ENCODE peak calls at places on chromosomes 2 and 18, in six cellular contexts. W, X, K, E, J and D are unnamed samples.

GRCh38 chr2:227864161-227864756 is 7.2 kb upstream of the DAW1 start:
- DNase-seq in K (no peak), E (peak), X (no peak), W (no peak), J (no peak), D (no peak)

GRCh38 chr2:195343942-195344530 is 313.0 kb upstream of the SLC39A10 start:
- DNase-seq in E (no peak), J (no peak), X (no peak), K (no peak), W (no peak), D (no peak)

GRCh38 chr2:119424284-119425118 is 7.2 kb upstream of the TMEM37 start:
- DNase-seq in K (no peak), W (no peak), X (no peak), J (no peak), E (no peak), D (no peak)

GRCh38 chr18:48884306-48885235 is 66.2 kb downstream of the SMAD7 start:
- DNase-seq in W (no peak), X (no peak), J (no peak), K (no peak), E (no peak), D (no peak)

GRCh38 chr2:207694811-207695281 is 16.6 kb upstream of the CCNYL1 start:
- DNase-seq in J (no peak), X (no peak), W (no peak), K (no peak), E (peak), D (no peak)

GRCh38 chr2:100875516-100876230 is 55.7 kb downstream of the NPAS2 start:
- DNase-seq in E (no peak), K (no peak), X (no peak), W (no peak), J (no peak), D (no peak)

GRCh38 chr2:44931177-44931795 is 10.2 kb upstream of the SIX3 start:
- DNase-seq in J (no peak), X (no peak), E (no peak), W (no peak), K (no peak), D (no peak)

GRCh38 chr2:234178309-234179030 is 128.0 kb downstream of the SPP2 start:
- DNase-seq in X (no peak), W (no peak), E (peak), K (no peak), J (peak), D (peak)

GRCh38 chr2:160477032-160477431 is 16.6 kb downstream of the RBMS1 start:
- DNase-seq in K (no peak), W (no peak), E (no peak), J (no peak), X (no peak), D (no peak)

GRCh38 chr2:134836986-134837385 is 1.4 kb upstream of the ACMSD start:
- DNase-seq in K (no peak), J (no peak), W (no peak), E (peak), X (no peak), D (peak)

GRCh38 chr2:231357931-231358330 is 37.6 kb upstream of the B3GNT7 start:
- DNase-seq in X (no peak), J (no peak), W (no peak), K (no peak), E (no peak), D (no peak)

GRCh38 chr2:95346236-95346737 is 49.1 kb downstream of the KCNIP3 start:
- DNase-seq in E (peak), W (no peak), X (no peak), K (peak), J (peak), D (no peak)

GRCh38 chr2:86249843-86250402 is 50.7 kb downstream of the MRPL35 start:
- DNase-seq in E (peak), J (no peak), W (no peak), X (no peak), K (peak), D (no peak)

GRCh38 chr2:27071990-27072830 is 756 bp upstream of the OST4 start:
- DNase-seq in J (no peak), X (no peak), W (peak), K (peak), E (peak), D (no peak)

GRCh38 chr2:119856469-119856901 is 96.8 kb downstream of the PTPN4 start:
- DNase-seq in K (no peak), W (no peak), J (no peak), X (no peak), E (no peak), D (no peak)

GRCh38 chr2:237254369-237254861 is 159.5 kb downstream of the COL6A3 start:
- DNase-seq in W (no peak), X (no peak), E (peak), J (no peak), K (no peak), D (no peak)

DNA sequence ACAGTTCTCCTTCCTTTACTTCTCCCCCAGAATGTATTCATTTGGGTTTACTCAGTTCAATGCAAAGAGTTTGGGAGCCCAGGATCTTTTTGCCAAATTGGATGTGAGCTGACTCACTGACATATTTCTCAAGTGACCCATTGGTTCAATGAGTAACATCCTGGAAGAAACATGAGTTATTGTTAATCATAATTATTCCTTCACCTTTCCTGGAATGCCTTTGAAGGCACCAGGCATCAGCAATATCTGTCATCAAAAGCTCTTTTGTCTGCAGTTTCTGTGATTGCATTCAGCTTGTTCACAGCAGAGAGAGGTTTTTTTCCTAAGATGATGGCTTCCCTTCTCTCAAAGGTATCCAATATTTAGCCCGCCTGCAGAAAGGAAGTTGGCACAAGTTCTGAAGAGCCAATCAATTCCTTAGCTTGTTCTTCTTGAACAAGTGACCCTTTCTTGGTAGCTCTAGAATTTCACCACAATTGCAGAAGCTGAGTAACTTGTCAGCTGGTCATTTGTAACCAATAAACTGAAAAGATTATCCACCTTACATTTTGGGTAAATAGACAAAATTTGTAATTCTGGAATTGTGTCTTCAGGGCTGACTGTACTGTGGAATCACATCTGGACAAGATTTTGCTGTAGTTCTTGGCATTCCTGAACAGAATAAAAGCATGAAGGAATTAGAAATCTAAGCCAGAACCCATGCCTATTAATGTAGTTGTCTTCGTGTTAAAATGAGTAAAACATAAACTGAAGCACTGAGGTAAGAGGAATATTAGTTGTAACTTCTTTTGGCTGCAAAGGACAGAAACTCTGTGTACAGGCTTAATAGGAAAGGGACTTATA is 72.2 kb upstream of the TMEM17 start:
- DNase-seq in K (no peak), J (peak), X (no peak), E (peak), W (no peak), D (peak)
- H3K27ac ChIP-seq in K (no peak), J (peak), X (no peak), E (no peak), W (no peak), D (peak)

DNA sequence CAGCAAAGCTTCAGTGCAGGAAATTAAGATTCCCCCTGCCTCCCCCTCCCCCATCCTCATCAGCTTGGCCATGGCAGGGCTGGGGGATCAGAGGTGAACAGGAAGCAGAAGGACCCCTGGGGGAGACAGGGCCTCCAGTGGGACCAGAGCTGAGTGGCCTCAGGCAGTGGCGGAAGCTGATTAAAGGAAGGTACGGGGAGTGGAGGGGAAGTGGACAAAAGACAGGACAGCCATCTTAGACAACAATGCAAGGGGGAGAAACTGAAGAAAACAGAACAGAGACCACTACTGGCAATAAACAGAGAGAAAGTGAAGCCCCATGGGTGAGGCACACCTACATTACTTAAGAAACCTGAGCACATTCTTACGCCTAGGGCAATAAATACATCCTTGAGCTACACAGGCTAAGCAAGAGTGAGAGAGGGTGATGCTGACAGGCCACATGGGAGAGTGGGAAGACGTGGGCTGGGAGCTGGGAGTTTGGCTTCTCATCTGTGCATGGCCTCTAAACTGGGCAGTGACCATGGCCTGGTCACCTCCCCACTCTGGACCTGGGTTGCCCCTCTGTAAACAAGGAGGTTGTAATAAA is 59.6 kb downstream of the BCL11A start:
- DNase-seq in E (no peak), K (no peak), X (no peak), J (no peak), W (no peak), D (no peak)
- H3K27ac ChIP-seq in E (no peak), K (no peak), X (no peak), J (no peak), W (no peak), D (no peak)

DNA sequence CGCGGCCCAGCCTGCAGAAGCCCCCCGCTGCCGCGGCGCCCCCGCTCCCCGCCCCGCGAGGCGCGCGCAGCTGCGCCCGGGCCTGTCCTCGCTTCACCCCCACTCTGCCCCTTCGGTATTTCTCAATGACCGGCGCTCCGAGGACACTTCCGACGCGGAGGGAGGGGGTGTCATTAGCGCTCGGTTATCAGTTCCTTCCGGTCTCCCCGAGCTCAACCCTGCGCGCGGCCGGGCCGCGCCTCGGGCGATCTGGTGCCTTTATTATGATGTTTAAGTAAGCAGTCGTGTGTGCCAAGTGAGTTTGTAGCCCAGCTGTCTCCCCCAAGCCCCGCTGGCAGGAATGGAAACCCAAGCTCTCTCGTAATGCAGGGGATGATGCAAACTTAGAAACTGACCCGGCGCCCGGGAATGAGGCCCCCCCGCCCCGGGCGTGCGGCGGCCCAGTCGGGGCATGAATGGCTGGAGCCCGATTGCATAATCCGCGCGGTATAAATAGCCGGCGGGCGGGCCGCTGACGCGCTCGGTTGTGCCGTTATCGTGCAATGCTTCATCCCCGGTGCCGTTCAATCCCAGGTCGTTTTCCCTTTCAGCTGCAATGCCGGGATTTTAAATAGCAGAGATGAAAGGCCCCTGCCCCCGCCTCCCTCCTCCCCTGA is 3.9 kb upstream of the SPRED2 start:
- DNase-seq in W (peak), J (peak), X (peak), K (peak), E (peak), D (peak)
- H3K27ac ChIP-seq in W (peak), J (peak), X (peak), K (peak), E (peak), D (peak)

DNA sequence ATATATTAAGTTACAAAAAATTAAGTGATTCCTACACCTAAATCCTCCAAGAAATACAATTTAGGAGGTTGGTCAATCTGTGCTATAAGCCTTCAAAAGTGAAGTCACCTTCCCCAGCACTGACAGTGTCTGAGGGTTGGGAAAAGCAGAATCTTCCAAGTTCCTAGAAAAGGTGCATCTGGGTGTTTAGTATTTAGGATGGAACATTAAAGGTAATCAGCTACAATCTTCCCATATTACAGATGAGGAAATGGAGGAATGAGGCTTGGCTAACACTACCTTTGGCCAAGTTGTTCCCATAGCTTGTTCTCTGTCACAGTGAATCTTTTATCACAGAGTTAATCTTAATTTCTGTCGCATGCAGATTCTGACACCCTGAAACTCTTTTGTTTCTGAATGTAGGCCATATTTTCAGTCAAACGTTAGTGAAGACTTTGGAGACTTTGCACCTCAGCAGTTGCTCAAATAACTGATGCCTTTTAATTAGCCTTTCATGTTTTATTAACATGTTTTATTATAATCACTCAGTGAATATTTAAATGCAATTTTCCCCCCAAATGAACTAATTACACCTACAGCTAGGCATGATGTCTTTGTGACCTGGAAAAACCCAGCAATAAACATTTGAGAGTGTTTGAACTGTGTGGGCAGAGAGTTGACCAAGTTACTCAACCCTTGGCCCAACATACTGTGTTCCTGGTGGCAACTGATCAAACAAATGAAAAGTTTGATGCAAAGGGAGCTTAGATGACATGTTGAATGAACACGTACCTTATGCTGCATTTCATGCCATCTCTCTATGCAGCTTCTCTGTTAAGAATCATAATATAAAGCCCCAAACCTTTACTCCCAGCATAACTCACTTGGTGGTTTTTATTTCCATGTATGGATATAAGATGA is 17.6 kb downstream of the FN1 start:
- DNase-seq in W (no peak), K (no peak), E (peak), J (no peak), X (no peak), D (no peak)
- H3K27ac ChIP-seq in W (no peak), K (no peak), E (peak), J (no peak), X (no peak), D (no peak)

GRCh38 chr2:152409691-152410597 is 75.0 kb downstream of the FMNL2 start:
- DNase-seq in J (no peak), K (no peak), X (no peak), W (no peak), E (peak), D (no peak)
- H3K27ac ChIP-seq in J (peak), K (no peak), X (no peak), W (no peak), E (no peak), D (peak)

DNA sequence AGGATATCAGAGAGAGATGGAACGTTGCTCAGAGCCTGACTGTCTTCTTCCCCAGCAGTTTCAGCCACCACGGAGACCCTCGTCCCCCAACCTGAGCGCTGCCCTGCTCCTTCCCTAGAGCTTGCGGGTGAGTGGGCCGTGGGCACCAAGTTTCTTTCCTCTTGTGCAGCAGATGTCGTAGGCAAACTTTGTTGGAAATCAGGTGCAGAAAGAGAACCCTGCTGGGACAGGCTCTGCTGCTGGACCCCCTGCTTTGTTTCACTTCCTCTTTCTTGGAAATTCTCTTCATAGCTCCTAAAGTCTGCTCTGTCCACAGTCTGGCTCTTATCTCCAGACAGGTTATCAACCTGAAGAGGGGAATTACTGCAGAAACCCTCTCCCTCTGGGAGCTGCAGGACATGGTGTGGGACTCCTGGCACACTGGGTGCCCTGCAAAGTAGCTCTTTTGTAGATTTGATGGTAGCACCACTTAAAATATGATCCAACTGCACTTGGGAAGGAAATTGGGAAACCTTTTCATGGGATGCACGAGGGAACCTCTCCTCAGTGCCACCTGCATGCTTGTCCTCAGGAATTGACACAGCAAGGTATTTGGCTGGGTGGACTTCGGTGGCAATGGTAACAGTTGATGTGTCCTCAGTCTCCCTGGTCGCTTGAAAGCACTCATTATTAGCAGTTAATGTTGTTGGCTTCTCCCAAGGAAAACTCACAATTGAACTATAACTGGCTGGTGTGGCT is 92.2 kb downstream of the ALPK2 start:
- DNase-seq in K (no peak), X (no peak), E (no peak), J (no peak), W (no peak), D (no peak)
- H3K27ac ChIP-seq in K (no peak), X (peak), E (peak), J (no peak), W (no peak), D (no peak)

GRCh38 chr2:1219901-1220691 is 193.2 kb upstream of the TPO start:
- DNase-seq in J (no peak), X (no peak), K (no peak), E (peak), W (no peak), D (no peak)
- H3K27ac ChIP-seq in J (no peak), X (no peak), K (no peak), E (no peak), W (no peak), D (no peak)